ENCODE peak calls at places on chromosomes 6 and 20, in eight cellular contexts. One of them, this sample, is unnamed.

GRCh38 chr6:20678831-20679352 is 144.6 kb downstream of the CDKAL1 start:
- DNase-seq in ELR: peak; percentile 10
- DNase-seq in activated CD8-positive, alpha-beta memory T cell treated with anti-CD3 and anti-CD28 coated beads, Interleukin-2, amount 50 U/mL, for 4 hours: no peak
- DNase-seq in aorta: no peak
- DNase-seq in activated T-cell treated with anti-CD3 and anti-CD28 coated beads, Interleukin-2, amount 50 U/mL, for 72 hours: no peak
- DNase-seq in activated T-helper 9 cell treated with anti-CD3 and anti-CD28 coated beads, Interleukin-2, amount 50 U/mL, for 16 hours: no peak
- DNase-seq in LoVo: no peak
- DNase-seq in NCI-H345: no peak
- DNase-seq in this sample: no peak

GRCh38 chr6:111812080-111813038 is 60.9 kb downstream of the FYN start:
- DNase-seq in NCI-H345: no peak
- DNase-seq in activated CD8-positive, alpha-beta memory T cell treated with anti-CD3 and anti-CD28 coated beads, Interleukin-2, amount 50 U/mL, for 4 hours: no peak
- DNase-seq in LoVo: peak; percentile 38
- DNase-seq in ELR: peak; percentile 86
- DNase-seq in activated T-cell treated with anti-CD3 and anti-CD28 coated beads, Interleukin-2, amount 50 U/mL, for 72 hours: no peak
- DNase-seq in aorta: no peak
- DNase-seq in activated T-helper 9 cell treated with anti-CD3 and anti-CD28 coated beads, Interleukin-2, amount 50 U/mL, for 16 hours: no peak
- DNase-seq in this sample: no peak

GRCh38 chr6:1871936-1872335 is 262.2 kb downstream of the FOXC1 start:
- DNase-seq in activated T-cell treated with anti-CD3 and anti-CD28 coated beads, Interleukin-2, amount 50 U/mL, for 72 hours: no peak
- DNase-seq in activated CD8-positive, alpha-beta memory T cell treated with anti-CD3 and anti-CD28 coated beads, Interleukin-2, amount 50 U/mL, for 4 hours: no peak
- DNase-seq in ELR: no peak
- DNase-seq in NCI-H345: no peak
- DNase-seq in activated T-helper 9 cell treated with anti-CD3 and anti-CD28 coated beads, Interleukin-2, amount 50 U/mL, for 16 hours: no peak
- DNase-seq in aorta: no peak
- DNase-seq in LoVo: no peak
- DNase-seq in this sample: no peak

GRCh38 chr6:44788387-44788981 is 401.0 kb downstream of the CDC5L start:
- DNase-seq in ELR: no peak
- DNase-seq in LoVo: no peak
- DNase-seq in activated CD8-positive, alpha-beta memory T cell treated with anti-CD3 and anti-CD28 coated beads, Interleukin-2, amount 50 U/mL, for 4 hours: no peak
- DNase-seq in activated T-helper 9 cell treated with anti-CD3 and anti-CD28 coated beads, Interleukin-2, amount 50 U/mL, for 16 hours: no peak
- DNase-seq in aorta: no peak
- DNase-seq in NCI-H345: no peak
- DNase-seq in activated T-cell treated with anti-CD3 and anti-CD28 coated beads, Interleukin-2, amount 50 U/mL, for 72 hours: no peak
- DNase-seq in this sample: no peak

GRCh38 chr20:57576942-57577550 is 16.1 kb downstream of the PCK1 start:
- DNase-seq in activated T-helper 9 cell treated with anti-CD3 and anti-CD28 coated beads, Interleukin-2, amount 50 U/mL, for 16 hours: no peak
- DNase-seq in activated T-cell treated with anti-CD3 and anti-CD28 coated beads, Interleukin-2, amount 50 U/mL, for 72 hours: no peak
- DNase-seq in aorta: no peak
- DNase-seq in ELR: no peak
- DNase-seq in NCI-H345: no peak
- DNase-seq in LoVo: no peak
- DNase-seq in activated CD8-positive, alpha-beta memory T cell treated with anti-CD3 and anti-CD28 coated beads, Interleukin-2, amount 50 U/mL, for 4 hours: no peak
- DNase-seq in this sample: no peak

GRCh38 chr20:41030536-41031242 is 2.1 kb downstream of the TOP1 start:
- DNase-seq in activated CD8-positive, alpha-beta memory T cell treated with anti-CD3 and anti-CD28 coated beads, Interleukin-2, amount 50 U/mL, for 4 hours: no peak
- DNase-seq in LoVo: no peak
- DNase-seq in activated T-cell treated with anti-CD3 and anti-CD28 coated beads, Interleukin-2, amount 50 U/mL, for 72 hours: no peak
- DNase-seq in activated T-helper 9 cell treated with anti-CD3 and anti-CD28 coated beads, Interleukin-2, amount 50 U/mL, for 16 hours: no peak
- DNase-seq in ELR: peak; percentile 70
- DNase-seq in aorta: no peak
- DNase-seq in NCI-H345: no peak
- DNase-seq in this sample: no peak

GRCh38 chr6:158170656-158171081 is 2.5 kb downstream of the GTF2H5 start:
- DNase-seq in NCI-H345: no peak
- DNase-seq in activated CD8-positive, alpha-beta memory T cell treated with anti-CD3 and anti-CD28 coated beads, Interleukin-2, amount 50 U/mL, for 4 hours: no peak
- DNase-seq in activated T-helper 9 cell treated with anti-CD3 and anti-CD28 coated beads, Interleukin-2, amount 50 U/mL, for 16 hours: no peak
- DNase-seq in ELR: peak; percentile 85
- DNase-seq in aorta: no peak
- DNase-seq in activated T-cell treated with anti-CD3 and anti-CD28 coated beads, Interleukin-2, amount 50 U/mL, for 72 hours: no peak
- DNase-seq in LoVo: no peak
- DNase-seq in this sample: no peak

GRCh38 chr6:139291813-139292619 is at the start of gene TXLNB:
- DNase-seq in ELR: peak; percentile 61
- DNase-seq in NCI-H345: peak; percentile 26
- DNase-seq in activated T-helper 9 cell treated with anti-CD3 and anti-CD28 coated beads, Interleukin-2, amount 50 U/mL, for 16 hours: peak; percentile 69
- DNase-seq in activated CD8-positive, alpha-beta memory T cell treated with anti-CD3 and anti-CD28 coated beads, Interleukin-2, amount 50 U/mL, for 4 hours: peak; percentile 73
- DNase-seq in aorta: peak; percentile 85
- DNase-seq in activated T-cell treated with anti-CD3 and anti-CD28 coated beads, Interleukin-2, amount 50 U/mL, for 72 hours: peak; percentile 81
- DNase-seq in LoVo: no peak
- DNase-seq in this sample: peak; percentile 75

GRCh38 chr6:2658788-2659187 is 91.9 kb downstream of the MYLK4 start:
- DNase-seq in activated CD8-positive, alpha-beta memory T cell treated with anti-CD3 and anti-CD28 coated beads, Interleukin-2, amount 50 U/mL, for 4 hours: no peak
- DNase-seq in activated T-helper 9 cell treated with anti-CD3 and anti-CD28 coated beads, Interleukin-2, amount 50 U/mL, for 16 hours: no peak
- DNase-seq in ELR: peak; percentile 39
- DNase-seq in NCI-H345: no peak
- DNase-seq in activated T-cell treated with anti-CD3 and anti-CD28 coated beads, Interleukin-2, amount 50 U/mL, for 72 hours: peak; percentile 4
- DNase-seq in LoVo: peak; percentile 55
- DNase-seq in aorta: no peak
- DNase-seq in this sample: no peak

GRCh38 chr6:79186564-79186963 is 47.9 kb downstream of the HMGN3 start:
- DNase-seq in activated T-cell treated with anti-CD3 and anti-CD28 coated beads, Interleukin-2, amount 50 U/mL, for 72 hours: no peak
- DNase-seq in ELR: no peak
- DNase-seq in aorta: no peak
- DNase-seq in activated T-helper 9 cell treated with anti-CD3 and anti-CD28 coated beads, Interleukin-2, amount 50 U/mL, for 16 hours: no peak
- DNase-seq in LoVo: no peak
- DNase-seq in activated CD8-positive, alpha-beta memory T cell treated with anti-CD3 and anti-CD28 coated beads, Interleukin-2, amount 50 U/mL, for 4 hours: no peak
- DNase-seq in NCI-H345: no peak
- DNase-seq in this sample: no peak

GRCh38 chr20:37513764-37514359 is 7.2 kb upstream of the NNAT start:
- DNase-seq in activated T-helper 9 cell treated with anti-CD3 and anti-CD28 coated beads, Interleukin-2, amount 50 U/mL, for 16 hours: no peak
- DNase-seq in ELR: no peak
- DNase-seq in NCI-H345: no peak
- DNase-seq in aorta: no peak
- DNase-seq in LoVo: no peak
- DNase-seq in activated CD8-positive, alpha-beta memory T cell treated with anti-CD3 and anti-CD28 coated beads, Interleukin-2, amount 50 U/mL, for 4 hours: no peak
- DNase-seq in activated T-cell treated with anti-CD3 and anti-CD28 coated beads, Interleukin-2, amount 50 U/mL, for 72 hours: no peak
- DNase-seq in this sample: no peak

GRCh38 chr6:6007311-6008113 is 787 bp upstream of the NRN1 start:
- DNase-seq in activated CD8-positive, alpha-beta memory T cell treated with anti-CD3 and anti-CD28 coated beads, Interleukin-2, amount 50 U/mL, for 4 hours: peak; percentile 19
- DNase-seq in aorta: peak; percentile 84
- DNase-seq in activated T-cell treated with anti-CD3 and anti-CD28 coated beads, Interleukin-2, amount 50 U/mL, for 72 hours: peak; percentile 41
- DNase-seq in ELR: peak; percentile 6
- DNase-seq in LoVo: peak; percentile 64
- DNase-seq in activated T-helper 9 cell treated with anti-CD3 and anti-CD28 coated beads, Interleukin-2, amount 50 U/mL, for 16 hours: no peak
- DNase-seq in NCI-H345: peak; percentile 54
- DNase-seq in this sample: no peak

GRCh38 chr6:80674669-80675068 is 568.2 kb downstream of the BCKDHB start:
- DNase-seq in activated T-cell treated with anti-CD3 and anti-CD28 coated beads, Interleukin-2, amount 50 U/mL, for 72 hours: no peak
- DNase-seq in LoVo: no peak
- DNase-seq in activated CD8-positive, alpha-beta memory T cell treated with anti-CD3 and anti-CD28 coated beads, Interleukin-2, amount 50 U/mL, for 4 hours: no peak
- DNase-seq in NCI-H345: no peak
- DNase-seq in ELR: no peak
- DNase-seq in activated T-helper 9 cell treated with anti-CD3 and anti-CD28 coated beads, Interleukin-2, amount 50 U/mL, for 16 hours: no peak
- DNase-seq in aorta: no peak
- DNase-seq in this sample: no peak

GRCh38 chr20:44598413-44599290 is 16.3 kb downstream of the PKIG start:
- DNase-seq in aorta: no peak
- DNase-seq in NCI-H345: no peak
- DNase-seq in activated T-cell treated with anti-CD3 and anti-CD28 coated beads, Interleukin-2, amount 50 U/mL, for 72 hours: peak; percentile 23
- DNase-seq in ELR: peak; percentile 50
- DNase-seq in LoVo: no peak
- DNase-seq in activated CD8-positive, alpha-beta memory T cell treated with anti-CD3 and anti-CD28 coated beads, Interleukin-2, amount 50 U/mL, for 4 hours: no peak
- DNase-seq in activated T-helper 9 cell treated with anti-CD3 and anti-CD28 coated beads, Interleukin-2, amount 50 U/mL, for 16 hours: no peak
- DNase-seq in this sample: no peak

GRCh38 chr6:30820196-30820595 is 64.1 kb upstream of the DDR1 start:
- DNase-seq in ELR: peak; percentile 88
- DNase-seq in activated T-cell treated with anti-CD3 and anti-CD28 coated beads, Interleukin-2, amount 50 U/mL, for 72 hours: no peak
- DNase-seq in NCI-H345: no peak
- DNase-seq in activated T-helper 9 cell treated with anti-CD3 and anti-CD28 coated beads, Interleukin-2, amount 50 U/mL, for 16 hours: no peak
- DNase-seq in aorta: peak; percentile 81
- DNase-seq in activated CD8-positive, alpha-beta memory T cell treated with anti-CD3 and anti-CD28 coated beads, Interleukin-2, amount 50 U/mL, for 4 hours: no peak
- DNase-seq in LoVo: peak; percentile 92
- DNase-seq in this sample: no peak

GRCh38 chr6:90940812-90941481 is 354.1 kb upstream of the MAP3K7 start:
- DNase-seq in LoVo: peak; percentile 63
- DNase-seq in activated T-cell treated with anti-CD3 and anti-CD28 coated beads, Interleukin-2, amount 50 U/mL, for 72 hours: peak; percentile 9
- DNase-seq in activated T-helper 9 cell treated with anti-CD3 and anti-CD28 coated beads, Interleukin-2, amount 50 U/mL, for 16 hours: no peak
- DNase-seq in ELR: peak; percentile 55
- DNase-seq in activated CD8-positive, alpha-beta memory T cell treated with anti-CD3 and anti-CD28 coated beads, Interleukin-2, amount 50 U/mL, for 4 hours: no peak
- DNase-seq in aorta: no peak
- DNase-seq in NCI-H345: peak; percentile 74
- DNase-seq in this sample: peak; percentile 11

GRCh38 chr6:135212020-135212806 is 31.1 kb downstream of the MYB start:
- DNase-seq in activated T-helper 9 cell treated with anti-CD3 and anti-CD28 coated beads, Interleukin-2, amount 50 U/mL, for 16 hours: no peak
- DNase-seq in aorta: no peak
- DNase-seq in activated CD8-positive, alpha-beta memory T cell treated with anti-CD3 and anti-CD28 coated beads, Interleukin-2, amount 50 U/mL, for 4 hours: no peak
- DNase-seq in activated T-cell treated with anti-CD3 and anti-CD28 coated beads, Interleukin-2, amount 50 U/mL, for 72 hours: peak; percentile 30
- DNase-seq in ELR: peak; percentile 90
- DNase-seq in LoVo: no peak
- DNase-seq in NCI-H345: no peak
- DNase-seq in this sample: no peak